ENCODE peak calls at places on chromosomes 7 and 10, in four cellular contexts. M is WTC11, C is K562, Q is HepG2. Y is an unnamed sample.

GRCh38 chr7:16066805-16067459 is 354.4 kb downstream of the CRPPA start:
- DNase-seq in M (no peak), C (no peak), Q (no peak), Y (no peak)

GRCh38 chr10:123100030-123100762 is 35.6 kb upstream of the HMX3 start:
- DNase-seq in M (no peak), C (peak), Q (no peak), Y (peak)

GRCh38 chr10:87505366-87506113 is 847 bp downstream of the MINPP1 start:
- DNase-seq in M (peak), C (peak), Q (peak), Y (peak)

GRCh38 chr7:115779561-115779960 is 251.0 kb downstream of the TFEC start:
- DNase-seq in M (no peak), C (no peak), Q (no peak), Y (no peak)

GRCh38 chr7:70082026-70082655 is 483.9 kb downstream of the AUTS2 start:
- DNase-seq in M (no peak), C (no peak), Q (no peak), Y (no peak)

GRCh38 chr7:82945480-82945879 is 217.2 kb downstream of the PCLO start:
- DNase-seq in M (no peak), C (no peak), Q (no peak), Y (no peak)

GRCh38 chr10:50554995-50555568 is 68.7 kb downstream of the SGMS1 start:
- DNase-seq in M (peak), C (peak), Q (no peak), Y (no peak)

GRCh38 chr7:91408388-91409154 is 144.3 kb downstream of the FZD1 start:
- DNase-seq in M (no peak), C (no peak), Q (no peak), Y (no peak)

GRCh38 chr7:73941836-73942551 is 81.0 kb downstream of the TMEM270 start:
- DNase-seq in M (no peak), C (no peak), Q (peak), Y (peak)

GRCh38 chr10:72020914-72021754 is 56.9 kb downstream of the CHST3 start:
- DNase-seq in M (no peak), C (no peak), Q (no peak), Y (no peak)

GRCh38 chr10:72953687-72954086 is 919 bp downstream of the PLA2G12B start:
- DNase-seq in M (peak), C (no peak), Q (peak), Y (no peak)

GRCh38 chr7:31074403-31074802 is 22.3 kb downstream of the ADCYAP1R1 start:
- DNase-seq in M (no peak), C (no peak), Q (no peak), Y (no peak)

GRCh38 chr10:128078136-128078969 is 47.9 kb downstream of the MKI67 start:
- DNase-seq in M (peak), C (peak), Q (peak), Y (peak)

GRCh38 chr10:94225589-94225988 is 137.2 kb downstream of the NOC3L start:
- DNase-seq in M (peak), C (no peak), Q (no peak), Y (peak)

GRCh38 chr10:92850186-92850585 is 1.9 kb downstream of the EXOC6 start:
- DNase-seq in M (no peak), C (no peak), Q (no peak), Y (no peak)

GRCh38 chr7:27025270-27025669 is 70.5 kb downstream of the HOXA1 start:
- DNase-seq in M (no peak), C (no peak), Q (no peak), Y (no peak)

GRCh38 chr7:139656387-139656786 is 121.4 kb downstream of the HIPK2 start:
- DNase-seq in M (no peak), C (no peak), Q (no peak), Y (no peak)

GRCh38 chr7:151008511-151009323 is 15.6 kb downstream of the ATG9B start:
- DNase-seq in M (peak), C (peak), Q (peak), Y (peak)

GRCh38 chr10:6115411-6115800 is 26.6 kb downstream of the RBM17 start:
- DNase-seq in M (no peak), C (no peak), Q (no peak), Y (no peak)

GRCh38 chr7:132656846-132657776 is 80.8 kb upstream of the PLXNA4 start:
- DNase-seq in M (peak), C (peak), Q (no peak), Y (peak)

GRCh38 chr10:103548581-103549348 is 55.3 kb downstream of the NEURL1 start:
- DNase-seq in M (peak), C (no peak), Q (no peak), Y (no peak)

GRCh38 chr7:107167483-107168232 is 1.1 kb upstream of the HBP1 start:
- DNase-seq in M (no peak), C (peak), Q (peak), Y (peak)

GRCh38 chr10:7541137-7542087 is 125.4 kb downstream of the ITIH5 start:
- DNase-seq in M (peak), C (no peak), Q (peak), Y (no peak)

DNA sequence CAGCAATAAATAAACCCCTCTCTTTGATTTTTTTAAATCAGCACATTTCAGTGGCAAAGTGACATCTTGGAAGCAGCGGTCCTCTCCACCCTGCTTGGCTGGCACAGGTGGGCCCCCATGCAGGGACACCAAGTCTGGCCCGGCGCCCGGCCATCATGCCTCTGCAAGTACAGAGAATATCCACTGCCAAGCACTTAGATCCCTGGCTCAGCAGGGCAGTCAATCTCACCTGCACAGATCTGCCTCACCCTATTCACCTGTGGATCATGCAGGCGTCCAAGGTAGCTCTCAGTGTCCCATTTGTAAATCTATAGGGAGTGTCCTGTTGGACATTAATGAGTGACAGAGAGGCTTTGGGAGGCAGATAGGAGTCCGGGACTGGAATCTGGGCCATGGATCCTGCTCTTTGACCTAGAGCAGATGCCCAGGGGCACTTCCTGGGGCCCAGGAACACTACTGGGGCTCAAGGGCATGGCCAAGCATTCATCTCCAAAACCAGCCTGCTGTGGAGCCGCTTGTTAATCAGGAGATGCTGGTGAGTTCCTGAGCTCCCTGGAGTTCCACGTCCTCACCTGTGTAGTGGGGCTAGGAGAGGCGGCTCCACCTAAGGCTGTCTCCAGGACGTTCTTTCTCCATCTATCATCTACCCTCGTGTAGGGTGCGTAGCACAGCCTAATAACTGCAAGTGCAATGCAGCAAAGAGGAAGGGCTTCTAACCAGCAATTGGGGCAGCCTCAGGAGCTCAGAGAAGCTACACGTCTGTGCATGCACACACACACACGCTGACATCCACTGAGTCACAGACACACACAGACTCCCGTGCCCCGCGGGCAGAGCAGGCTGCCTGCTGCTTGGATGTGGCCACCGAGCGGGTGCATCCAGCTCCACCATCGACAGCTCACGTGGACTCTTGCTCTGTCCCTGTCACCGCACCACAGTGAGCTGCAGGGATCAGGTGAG is 123.6 kb downstream of the OAT start:
- DNase-seq in M (no peak), C (no peak), Q (no peak), Y (no peak)
- TF ChIP-seq NR3C1 in M (no peak), C (no peak), Q (no peak), Y (no peak)

GRCh38 chr7:357531-358209 is 67.7 kb downstream of the FOXL3 start:
- DNase-seq in M (no peak), C (no peak), Q (peak), Y (no peak)
- TF ChIP-seq NR3C1 in M (no peak), C (no peak), Q (no peak), Y (no peak)

DNA sequence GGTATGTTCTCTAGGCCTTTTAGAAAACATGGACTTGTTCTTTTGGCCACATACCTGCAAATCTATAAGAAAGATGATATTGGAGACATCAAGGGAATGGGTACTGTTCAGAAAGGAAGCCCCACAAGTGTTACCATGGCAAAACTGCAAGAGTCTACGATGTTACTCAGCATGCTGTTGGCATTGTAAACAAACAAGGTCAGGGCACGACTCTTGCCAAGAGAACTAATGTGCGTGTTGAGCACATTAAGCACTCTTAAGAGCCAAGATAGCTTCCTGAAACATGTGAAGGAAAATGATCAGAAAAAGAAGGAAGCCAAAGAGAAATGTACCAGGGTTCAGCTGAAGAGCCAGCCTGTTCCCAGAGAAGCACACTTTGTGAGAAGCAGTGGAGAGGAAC is 37.1 kb downstream of the SDK1 start:
- DNase-seq in M (no peak), C (no peak), Q (no peak), Y (no peak)
- TF ChIP-seq NR3C1 in M (no peak), C (no peak), Q (no peak), Y (no peak)

GRCh38 chr10:48817141-48817540 is 122.5 kb downstream of the LRRC18 start:
- DNase-seq in M (no peak), C (no peak), Q (no peak), Y (no peak)

GRCh38 chr10:48813825-48814224 is 125.8 kb downstream of the LRRC18 start:
- DNase-seq in M (no peak), C (no peak), Q (no peak), Y (no peak)

GRCh38 chr10:48811917-48812316 is 127.2 kb downstream of the WDFY4 start:
- DNase-seq in M (no peak), C (no peak), Q (no peak), Y (no peak)

GRCh38 chr10:48811461-48811860 is 126.8 kb downstream of the WDFY4 start:
- DNase-seq in M (no peak), C (no peak), Q (no peak), Y (no peak)

DNA sequence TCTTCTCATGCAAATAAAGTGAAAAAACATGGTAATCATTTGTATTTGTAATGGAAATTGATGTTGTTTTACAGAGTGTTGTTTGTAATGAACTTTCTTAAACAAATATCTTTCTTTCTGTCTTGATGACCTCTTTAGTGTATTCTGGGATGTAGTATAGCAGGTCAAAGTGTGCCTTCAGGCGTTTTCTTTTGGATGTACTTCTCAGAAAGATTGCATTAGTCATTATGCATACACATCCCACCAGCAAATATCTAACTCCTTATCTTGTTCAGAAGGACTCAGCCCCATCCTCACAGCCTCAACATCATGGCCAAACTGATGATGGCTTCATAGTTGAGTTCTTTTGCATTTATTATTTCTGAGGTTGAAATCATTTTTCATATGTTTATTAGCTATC is 124.7 kb downstream of the LRRC18 start:
- DNase-seq in M (no peak), C (no peak), Q (no peak), Y (no peak)
- TF ChIP-seq NR3C1 in M (no peak), C (no peak), Q (no peak), Y (no peak)

GRCh38 chr7:114269714-114270113 is 144.9 kb upstream of the FOXP2 start:
- DNase-seq in M (no peak), C (no peak), Q (no peak), Y (no peak)

GRCh38 chr7:114273218-114273617 is 141.4 kb upstream of the FOXP2 start:
- DNase-seq in M (no peak), C (no peak), Q (no peak), Y (no peak)
- TF ChIP-seq NR3C1 in M (no peak), C (no peak), Q (no peak), Y (no peak)

DNA sequence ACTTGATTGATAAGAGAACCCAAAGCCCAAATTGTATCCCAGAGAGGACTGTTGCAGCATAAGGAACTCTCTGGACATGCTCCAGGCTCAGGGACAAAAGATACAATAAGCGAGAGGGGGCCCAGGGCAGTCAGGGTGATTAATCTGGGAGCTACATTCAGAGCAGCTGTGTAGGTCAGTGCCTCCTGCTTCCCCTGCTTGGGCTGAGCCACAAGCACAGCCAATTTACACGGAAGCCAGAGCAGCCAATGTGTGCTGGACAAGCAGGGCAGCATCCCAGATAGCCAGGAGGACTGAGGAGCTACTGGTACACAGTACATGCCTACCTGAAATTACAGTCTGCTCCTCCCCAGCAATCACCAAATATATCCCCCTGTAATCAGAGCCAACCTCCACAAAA is 24.3 kb downstream of the MYPN start:
- DNase-seq in M (no peak), C (no peak), Q (no peak), Y (no peak)
- TF ChIP-seq NR3C1 in M (no peak), C (no peak), Q (no peak), Y (no peak)

Y was measured in A549.